ENCODE peak calls at places on chromosomes 13 and 19, in five cellular contexts. One of them, this sample, is unnamed. For H3K27me3, the result is how much of the 10 kb centered on the place peaks cover.

GRCh38 chr13:71751074-71751473 is 115.9 kb downstream of the DACH1 start:
- DNase-seq in PC-3: no peak
- DNase-seq in fibroblast of lung: peak
- DNase-seq in astrocyte: no peak
- DNase-seq in neuronal stem cell: no peak
- DNase-seq in this sample: no peak

GRCh38 chr19:29860492-29860891 is 48.7 kb downstream of the CCNE1 start:
- DNase-seq in PC-3: no peak
- DNase-seq in fibroblast of lung: no peak
- DNase-seq in astrocyte: no peak
- DNase-seq in neuronal stem cell: no peak
- DNase-seq in this sample: no peak

GRCh38 chr19:30450945-30451344 is 78.8 kb downstream of the ZNF536 start:
- DNase-seq in PC-3: no peak
- DNase-seq in fibroblast of lung: no peak
- DNase-seq in astrocyte: no peak
- DNase-seq in neuronal stem cell: no peak
- DNase-seq in this sample: no peak

GRCh38 chr19:31274964-31275319 is 74.3 kb downstream of the TSHZ3 start:
- DNase-seq in PC-3: no peak
- DNase-seq in fibroblast of lung: no peak
- DNase-seq in astrocyte: no peak
- DNase-seq in neuronal stem cell: no peak
- DNase-seq in this sample: no peak

GRCh38 chr19:36378625-36379509 is at the start of gene ZFP14:
- DNase-seq in PC-3: peak
- DNase-seq in fibroblast of lung: peak
- DNase-seq in astrocyte: peak
- DNase-seq in neuronal stem cell: peak
- DNase-seq in this sample: peak

GRCh38 chr19:35030257-35031071 is at the start of gene SCN1B:
- DNase-seq in PC-3: peak
- DNase-seq in fibroblast of lung: peak
- DNase-seq in astrocyte: peak
- DNase-seq in neuronal stem cell: peak
- DNase-seq in this sample: peak

GRCh38 chr19:48445256-48445605 is 552 bp upstream of the GRWD1 start:
- DNase-seq in PC-3: peak
- DNase-seq in fibroblast of lung: peak
- DNase-seq in astrocyte: peak
- DNase-seq in neuronal stem cell: no peak
- DNase-seq in this sample: peak

GRCh38 chr13:33453911-33454310 is 168.4 kb upstream of the STARD13 start:
- DNase-seq in PC-3: peak
- DNase-seq in fibroblast of lung: no peak
- DNase-seq in astrocyte: no peak
- DNase-seq in neuronal stem cell: no peak
- DNase-seq in this sample: peak

GRCh38 chr19:30073152-30074000 is 131.3 kb downstream of the URI1 start:
- DNase-seq in PC-3: no peak
- DNase-seq in fibroblast of lung: no peak
- DNase-seq in astrocyte: no peak
- DNase-seq in neuronal stem cell: no peak
- DNase-seq in this sample: peak

GRCh38 chr13:21749410-21749809 is 78.5 kb downstream of the FGF9 start:
- DNase-seq in PC-3: peak
- DNase-seq in fibroblast of lung: peak
- DNase-seq in astrocyte: peak
- DNase-seq in neuronal stem cell: no peak
- DNase-seq in this sample: no peak

GRCh38 chr13:48429886-48430285 is 17.0 kb upstream of the LPAR6 start:
- DNase-seq in PC-3: no peak
- DNase-seq in fibroblast of lung: no peak
- DNase-seq in astrocyte: no peak
- DNase-seq in neuronal stem cell: no peak
- DNase-seq in this sample: no peak

GRCh38 chr13:94920578-94920977 is 208.2 kb upstream of the SOX21 start:
- DNase-seq in PC-3: no peak
- DNase-seq in fibroblast of lung: no peak
- DNase-seq in astrocyte: no peak
- DNase-seq in neuronal stem cell: no peak
- DNase-seq in this sample: no peak

GRCh38 chr19:11345122-11345752 is 831 bp downstream of the TMEM205 start:
- DNase-seq in PC-3: peak
- DNase-seq in fibroblast of lung: no peak
- DNase-seq in astrocyte: no peak
- DNase-seq in neuronal stem cell: no peak
- DNase-seq in this sample: peak

GRCh38 chr13:24232474-24232873 is 72.0 kb downstream of the SPATA13 start:
- DNase-seq in PC-3: no peak
- DNase-seq in fibroblast of lung: no peak
- DNase-seq in astrocyte: no peak
- DNase-seq in neuronal stem cell: no peak
- DNase-seq in this sample: no peak

GRCh38 chr13:24671367-24672117 is 8.7 kb upstream of the ATP12A start:
- DNase-seq in PC-3: peak
- DNase-seq in fibroblast of lung: peak
- DNase-seq in astrocyte: peak
- DNase-seq in neuronal stem cell: peak
- DNase-seq in this sample: peak

GRCh38 chr13:73168993-73169401 is 110.2 kb downstream of the KLF5 start:
- DNase-seq in PC-3: peak
- DNase-seq in fibroblast of lung: no peak
- DNase-seq in astrocyte: peak
- DNase-seq in neuronal stem cell: no peak
- DNase-seq in this sample: no peak

GRCh38 chr19:45468159-45468651 is 409 bp downstream of the FOSB start:
- DNase-seq in PC-3: no peak
- DNase-seq in fibroblast of lung: no peak
- DNase-seq in astrocyte: no peak
- DNase-seq in neuronal stem cell: no peak
- DNase-seq in this sample: peak

GRCh38 chr13:42039946-42040729 is 8.3 kb upstream of the DGKH start:
- DNase-seq in PC-3: peak
- DNase-seq in fibroblast of lung: peak
- DNase-seq in astrocyte: peak
- DNase-seq in neuronal stem cell: peak
- DNase-seq in this sample: peak

GRCh38 chr13:46778879-46779278 is 18.1 kb downstream of the ESD start:
- DNase-seq in PC-3: peak
- DNase-seq in fibroblast of lung: peak
- DNase-seq in astrocyte: peak
- DNase-seq in neuronal stem cell: no peak
- DNase-seq in this sample: no peak

GRCh38 chr19:35068941-35069634 is 27.6 kb downstream of the HPN start:
- DNase-seq in PC-3: no peak
- DNase-seq in fibroblast of lung: no peak
- DNase-seq in astrocyte: no peak
- DNase-seq in neuronal stem cell: no peak
- DNase-seq in this sample: no peak

GRCh38 chr19:51799311-51799997 is 4.5 kb downstream of the FPR3 start:
- DNase-seq in PC-3: peak
- DNase-seq in fibroblast of lung: peak
- DNase-seq in astrocyte: peak
- DNase-seq in neuronal stem cell: no peak
- DNase-seq in this sample: peak

GRCh38 chr19:33175156-33175782 is 18.9 kb upstream of the LRP3 start:
- DNase-seq in PC-3: no peak
- DNase-seq in fibroblast of lung: no peak
- DNase-seq in astrocyte: no peak
- DNase-seq in neuronal stem cell: no peak
- DNase-seq in this sample: no peak

GRCh38 chr19:4707322-4707721 is 16.3 kb downstream of the DPP9 start:
- DNase-seq in PC-3: no peak
- DNase-seq in fibroblast of lung: no peak
- DNase-seq in astrocyte: no peak
- DNase-seq in neuronal stem cell: no peak
- DNase-seq in this sample: peak

GRCh38 chr19:10450853-10451609 is 30.7 kb downstream of the PDE4A start:
- DNase-seq in PC-3: peak
- DNase-seq in fibroblast of lung: no peak
- DNase-seq in astrocyte: no peak
- DNase-seq in neuronal stem cell: no peak
- DNase-seq in this sample: peak

GRCh38 chr19:7655581-7655980 is 13.3 kb upstream of the RETN start:
- DNase-seq in PC-3: no peak
- DNase-seq in fibroblast of lung: no peak
- DNase-seq in astrocyte: no peak
- DNase-seq in neuronal stem cell: no peak
- DNase-seq in this sample: peak

GRCh38 chr13:85806553-85807175 is 7.4 kb upstream of the SLITRK6 start:
- DNase-seq in PC-3: peak
- DNase-seq in fibroblast of lung: peak
- DNase-seq in astrocyte: peak
- DNase-seq in neuronal stem cell: peak
- DNase-seq in this sample: no peak

GRCh38 chr19:1063909-1064660 is 2.9 kb upstream of the ARHGAP45 start:
- DNase-seq in PC-3: peak
- DNase-seq in fibroblast of lung: no peak
- DNase-seq in astrocyte: no peak
- DNase-seq in neuronal stem cell: no peak
- DNase-seq in this sample: no peak

GRCh38 chr19:1061987-1062386 is 5.0 kb upstream of the ARHGAP45 start:
- DNase-seq in PC-3: no peak
- DNase-seq in fibroblast of lung: no peak
- DNase-seq in astrocyte: no peak
- DNase-seq in neuronal stem cell: no peak
- DNase-seq in this sample: no peak

GRCh38 chr19:1062387-1063029 is 4.5 kb upstream of the ARHGAP45 start:
- DNase-seq in PC-3: no peak
- DNase-seq in fibroblast of lung: no peak
- DNase-seq in astrocyte: no peak
- DNase-seq in neuronal stem cell: no peak
- DNase-seq in this sample: no peak

GRCh38 chr19:1064661-1065605 is 2.0 kb upstream of the ARHGAP45 start:
- DNase-seq in PC-3: peak
- DNase-seq in fibroblast of lung: peak
- DNase-seq in astrocyte: peak
- DNase-seq in neuronal stem cell: no peak
- DNase-seq in this sample: peak

DNA sequence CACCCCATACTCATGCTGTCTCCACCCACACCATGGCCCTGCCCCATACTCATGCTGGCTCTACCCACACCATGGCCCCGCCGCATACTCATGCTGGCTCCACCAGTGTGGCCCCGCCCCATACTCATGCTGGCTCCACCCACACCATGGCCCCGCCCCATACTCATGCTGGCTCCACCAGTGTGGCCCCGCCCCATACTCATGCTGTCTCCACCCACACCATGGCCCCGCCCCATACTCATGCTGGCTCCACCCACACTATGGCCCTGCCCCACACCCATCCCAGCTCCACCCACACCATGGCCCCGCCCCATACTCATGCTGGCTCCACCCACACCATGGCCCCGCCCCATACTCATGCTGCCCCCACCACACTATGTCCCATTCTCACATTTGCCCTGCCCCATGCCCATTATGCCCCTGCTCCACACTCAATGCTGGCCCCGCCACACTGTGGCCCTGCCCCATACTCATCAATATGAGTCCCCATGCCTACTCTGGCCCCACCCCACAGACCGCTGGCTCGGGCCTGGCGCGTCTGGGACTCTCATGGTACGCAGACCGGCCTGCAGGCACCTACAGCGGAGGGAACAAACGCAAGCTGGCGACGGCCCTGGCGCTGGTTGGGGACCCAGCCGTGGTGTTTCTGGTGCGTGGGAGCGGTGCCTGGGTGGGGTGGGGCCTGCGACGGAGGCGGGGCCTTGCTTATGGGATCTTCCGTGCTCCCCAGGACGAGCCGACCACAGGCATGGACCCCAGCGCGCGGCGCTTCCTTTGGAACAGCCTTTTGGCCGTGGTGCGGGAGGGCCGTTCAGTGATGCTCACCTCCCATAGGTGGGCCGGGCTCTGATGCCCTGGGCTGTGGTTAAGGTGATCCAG is 3.7 kb upstream of the ARHGAP45 start:
- DNase-seq in PC-3: peak
- DNase-seq in fibroblast of lung: no peak
- DNase-seq in astrocyte: no peak
- DNase-seq in neuronal stem cell: no peak
- DNase-seq in this sample: no peak
- H3K4me2 ChIP-seq in PC-3: no peak
- H3K4me2 ChIP-seq in fibroblast of lung: no peak
- H3K4me2 ChIP-seq in astrocyte: no peak
- H3K4me2 ChIP-seq in neuronal stem cell: no peak
- H3K4me2 ChIP-seq in this sample: no peak

DNA sequence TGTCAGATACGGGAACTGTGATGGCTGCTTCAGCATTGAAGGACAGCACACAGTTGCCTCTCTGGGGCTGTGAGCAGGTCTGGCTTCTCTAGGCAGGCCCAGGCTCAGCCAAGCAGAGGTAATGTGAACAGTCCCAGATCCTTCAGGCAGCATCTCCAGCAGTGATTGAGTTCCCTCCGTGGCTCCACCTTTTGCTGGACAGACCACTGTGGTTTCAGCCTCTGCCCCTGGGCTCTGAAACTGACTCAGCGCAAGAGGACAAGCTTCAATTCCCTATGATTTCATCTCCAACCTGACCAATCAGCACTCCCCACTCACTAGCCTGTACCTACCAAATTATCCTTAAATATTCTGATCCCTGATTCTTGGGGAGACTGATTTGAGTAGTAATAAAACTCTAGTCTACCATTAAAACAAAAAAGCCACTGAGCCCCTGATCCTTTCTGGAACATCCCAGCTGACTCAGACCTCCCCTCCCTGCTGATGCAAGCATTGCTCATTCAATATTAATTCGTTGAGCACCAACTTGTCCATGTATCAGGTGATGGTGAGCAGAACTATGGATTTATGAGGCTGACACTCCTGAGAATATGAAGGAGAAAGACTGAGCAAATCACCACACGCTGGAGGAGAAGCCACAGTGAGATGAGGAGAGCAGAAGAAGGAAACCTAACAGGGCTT is 16.7 kb downstream of the GSX1 start:
- DNase-seq in PC-3: peak
- DNase-seq in fibroblast of lung: no peak
- DNase-seq in astrocyte: no peak
- DNase-seq in neuronal stem cell: no peak
- DNase-seq in this sample: no peak
- H3K27me3 ChIP-seq in PC-3: under half
- H3K27me3 ChIP-seq in fibroblast of lung: under half
- H3K27me3 ChIP-seq in astrocyte: under half
- H3K27me3 ChIP-seq in neuronal stem cell: under half
- H3K27me3 ChIP-seq in this sample: under half

DNA sequence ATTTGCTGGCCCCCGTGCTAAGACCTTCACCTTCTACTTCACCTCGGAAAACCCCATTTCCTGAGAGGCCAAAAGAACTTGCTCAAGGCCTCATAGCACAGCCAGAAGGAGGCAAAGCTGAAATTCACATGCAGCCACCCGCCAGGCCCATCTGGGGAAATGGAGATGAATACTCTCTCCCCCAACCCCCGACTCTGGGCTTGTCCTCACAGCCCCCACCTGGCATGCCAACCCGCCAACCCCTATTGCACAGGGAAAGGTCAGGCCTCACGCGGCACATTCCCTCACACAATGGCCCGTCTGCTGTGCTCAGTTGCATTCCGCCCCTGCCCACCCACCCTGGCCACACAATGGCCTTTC is 3.2 kb downstream of the PRX start:
- DNase-seq in PC-3: no peak
- DNase-seq in fibroblast of lung: no peak
- DNase-seq in astrocyte: no peak
- DNase-seq in neuronal stem cell: no peak
- DNase-seq in this sample: peak
- H3K4me2 ChIP-seq in PC-3: no peak
- H3K4me2 ChIP-seq in fibroblast of lung: no peak
- H3K4me2 ChIP-seq in astrocyte: no peak
- H3K4me2 ChIP-seq in neuronal stem cell: peak
- H3K4me2 ChIP-seq in this sample: no peak

GRCh38 chr13:28493740-28494536 is 990 bp downstream of the FLT1 start:
- DNase-seq in PC-3: no peak
- DNase-seq in fibroblast of lung: no peak
- DNase-seq in astrocyte: no peak
- DNase-seq in neuronal stem cell: peak
- DNase-seq in this sample: peak
- H3K27me3 ChIP-seq in PC-3: half or more
- H3K27me3 ChIP-seq in fibroblast of lung: half or more
- H3K27me3 ChIP-seq in astrocyte: half or more
- H3K27me3 ChIP-seq in neuronal stem cell: under half
- H3K27me3 ChIP-seq in this sample: half or more